ENCODE peak calls at places on chromosomes 16 and 17, in five cellular contexts. T is T-helper 1 cell; O is SK-N-DZ; J is stimulated activated CD4-positive, alpha-beta T cell treated with anti-CD3 and anti-CD28 coated beads, Interleukin-4, amount 100 ng/mL, for 4 hours; H is pancreas. C is an unnamed sample.

GRCh38 chr16:30351586-30352419 is 3.3 kb downstream of the CD2BP2 start:
- DNase-seq in O (no peak), J (no peak), T (no peak), H (peak; percentile 93), C (no peak)

GRCh38 chr16:11076259-11077018 is 132.1 kb downstream of the CLEC16A start:
- DNase-seq in T (no peak), O (peak; percentile 15), H (no peak), J (peak; percentile 87), C (no peak)

GRCh38 chr16:15897834-15898254 is 9.4 kb upstream of the CEP20 start:
- DNase-seq in O (no peak), T (no peak), J (peak; percentile 5), H (no peak), C (no peak)

GRCh38 chr16:23979982-23980381 is 144.2 kb downstream of the PRKCB start:
- DNase-seq in O (no peak), H (no peak), T (no peak), J (no peak), C (no peak)

GRCh38 chr16:81879625-81880024 is 100.5 kb downstream of the PLCG2 start:
- DNase-seq in T (no peak), O (no peak), J (no peak), H (no peak), C (no peak)

GRCh38 chr16:68754117-68754792 is 17.2 kb downstream of the CDH1 start:
- DNase-seq in J (no peak), H (no peak), T (no peak), O (no peak), C (no peak)

GRCh38 chr17:68777243-68777855 is 176.2 kb upstream of the FAM20A start:
- DNase-seq in H (peak; percentile 36), J (no peak), O (peak; percentile 26), T (no peak), C (no peak)

GRCh38 chr16:49096191-49096945 is 185.3 kb downstream of the CBLN1 start:
- DNase-seq in H (no peak), T (no peak), J (no peak), O (no peak), C (no peak)

GRCh38 chr17:27751622-27752490 is 48.5 kb downstream of the NOS2 start:
- DNase-seq in H (no peak), T (no peak), J (no peak), O (no peak), C (no peak)

GRCh38 chr17:80524150-80524712 is 20.4 kb upstream of the RPTOR start:
- DNase-seq in H (no peak), T (no peak), J (no peak), O (no peak), C (no peak)

GRCh38 chr17:5793899-5794298 is 209.6 kb upstream of the NLRP1 start:
- DNase-seq in J (no peak), T (no peak), H (no peak), O (no peak), C (no peak)

C was measured in NCI-H1417 treated with DMSO at 0.1 percent for 48 hours.